ENCODE peak calls at places on chromosomes 12 and 14, in eight cellular contexts. P is IMR-90, Y is HL-60, G is uterus, F is esophagus muscularis mucosa, X is stomach, B is mucosa of descending colon, S is AG10803. I is an unnamed sample.

GRCh38 chr14:89540009-89540829 is 123.2 kb upstream of the FOXN3 start:
- DNase-seq in S (peak; percentile 15), G (no peak), X (no peak), P (peak; percentile 38), B (peak; percentile 25), F (peak; percentile 29), Y (no peak), I (no peak)

GRCh38 chr12:97177482-97177881 is 270.4 kb downstream of the NEDD1 start:
- DNase-seq in B (no peak), P (no peak), G (no peak), Y (no peak), F (no peak), S (no peak), X (no peak), I (no peak)

GRCh38 chr14:48665077-48665784 is 920.9 kb downstream of the RPS29 start:
- DNase-seq in X (no peak), G (no peak), F (no peak), P (peak; percentile 52), Y (no peak), S (no peak), B (no peak), I (no peak)

GRCh38 chr12:98591209-98591608 is 2.3 kb upstream of the SLC25A3 start:
- DNase-seq in S (peak; percentile 46), B (no peak), Y (peak; percentile 48), G (no peak), X (no peak), F (no peak), P (peak; percentile 32), I (no peak)

GRCh38 chr12:84910549-84911241 is 1.9 kb downstream of the SLC6A15 start:
- DNase-seq in S (peak; percentile 16), X (no peak), G (no peak), P (no peak), Y (no peak), F (no peak), B (no peak), I (no peak)

GRCh38 chr12:96237035-96237434 is 42.9 kb downstream of the ELK3 start:
- DNase-seq in S (peak; percentile 75), P (no peak), Y (no peak), X (no peak), F (no peak), G (no peak), B (no peak), I (no peak)

GRCh38 chr14:32028599-32028998 is 48.5 kb upstream of the ARHGAP5 start:
- DNase-seq in Y (peak; percentile 54), G (no peak), X (no peak), B (no peak), P (no peak), S (peak; percentile 41), F (no peak), I (no peak)

GRCh38 chr12:104249898-104250297 is 34.3 kb downstream of the TXNRD1 start:
- DNase-seq in X (no peak), B (no peak), G (no peak), Y (no peak), P (no peak), S (no peak), F (no peak), I (no peak)

GRCh38 chr12:34400423-34400881 is 378.2 kb downstream of the ALG10 start:
- DNase-seq in X (peak; percentile 15), F (no peak), P (no peak), S (no peak), Y (no peak), G (peak; percentile 4), B (no peak), I (no peak)

GRCh38 chr12:131912526-131913274 is 16.4 kb upstream of the PUS1 start:
- DNase-seq in P (peak; percentile 85), F (no peak), S (peak; percentile 80), G (peak; percentile 77), X (peak; percentile 56), Y (no peak), B (no peak), I (no peak)

GRCh38 chr14:73227812-73228781 is 9.2 kb upstream of the PAPLN start:
- DNase-seq in S (peak; percentile 79), F (no peak), B (no peak), G (peak; percentile 79), P (peak; percentile 95), Y (no peak), X (no peak), I (no peak)

GRCh38 chr12:51392556-51393237 is 1.5 kb upstream of the GALNT6 start:
- DNase-seq in P (no peak), S (peak; percentile 36), G (no peak), Y (no peak), X (no peak), F (no peak), B (peak; percentile 42), I (no peak)

GRCh38 chr12:51390457-51391046 is 654 bp downstream of the GALNT6 start:
- DNase-seq in P (no peak), Y (no peak), B (no peak), X (no peak), S (no peak), F (no peak), G (no peak), I (no peak)

GRCh38 chr12:51391047-51391837 is at the start of gene GALNT6:
- DNase-seq in X (peak; percentile 82), S (no peak), B (peak; percentile 83), Y (peak; percentile 75), G (no peak), F (no peak), P (no peak), I (no peak)

GRCh38 chr12:51395283-51396230 is 4.4 kb upstream of the GALNT6 start:
- DNase-seq in P (no peak), F (no peak), G (no peak), S (no peak), Y (no peak), B (no peak), X (no peak), I (no peak)

DNA sequence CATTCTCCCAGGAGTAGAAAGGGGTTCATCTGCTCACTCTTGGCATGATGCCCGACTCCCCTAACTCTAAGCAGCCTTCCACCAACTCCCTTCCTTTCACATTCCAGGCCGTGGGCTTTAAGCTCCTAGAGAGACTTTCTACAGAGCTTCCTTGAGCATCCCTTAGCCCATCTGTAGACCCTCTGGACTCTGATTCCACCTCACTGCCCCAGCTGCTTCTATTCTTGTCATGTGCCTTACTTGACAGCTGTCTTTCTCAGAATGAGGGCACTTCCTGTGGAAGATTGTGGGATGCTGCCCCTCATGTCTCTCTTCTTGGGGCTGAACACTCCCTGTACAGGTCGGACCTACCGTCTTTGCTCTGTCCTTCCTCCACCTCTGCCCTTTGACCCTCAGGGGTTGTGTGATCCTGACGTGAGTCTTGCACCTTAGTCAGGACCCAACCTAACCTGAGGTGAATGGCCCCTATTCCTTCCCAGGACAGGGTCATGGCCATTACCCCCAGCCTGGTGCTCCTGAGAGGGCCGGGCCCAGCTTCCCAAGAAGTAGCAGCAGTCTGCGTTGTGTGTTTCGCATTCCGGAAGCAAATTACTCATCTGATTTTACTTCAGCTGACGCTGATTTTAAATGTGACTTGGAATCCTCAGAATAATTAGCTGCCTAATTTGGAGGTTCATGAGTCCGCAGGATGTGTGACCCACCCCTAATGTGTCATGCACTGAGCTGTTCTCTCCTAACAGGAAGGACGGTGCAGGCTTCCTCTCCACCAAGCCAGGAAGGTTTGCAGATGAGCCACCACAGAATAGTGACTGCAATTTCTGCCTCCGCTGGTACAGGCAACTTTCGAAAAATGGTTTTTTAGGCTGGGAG is 2.7 kb upstream of the GALNT6 start:
- DNase-seq in B (no peak), X (no peak), Y (peak; percentile 63), S (peak; percentile 92), P (peak; percentile 96), G (no peak), F (no peak), I (no peak)
- H3K4me3 ChIP-seq in B (no peak overlapping the region), X (no peak overlapping the region), Y (no peak overlapping the region), S (no peak overlapping the region), P (no peak overlapping the region), G (no peak overlapping the region), F (no peak overlapping the region), I (no peak overlapping the region)

GRCh38 chr14:37021406-37021805 is 151.0 kb downstream of the SLC25A21 start:
- DNase-seq in S (no peak), G (no peak), Y (no peak), P (no peak), F (no peak), B (no peak), X (no peak), I (no peak)

GRCh38 chr14:37027188-37027824 is 145.1 kb downstream of the SLC25A21 start:
- DNase-seq in X (no peak), Y (peak; percentile 54), F (no peak), B (no peak), P (no peak), G (no peak), S (no peak), I (no peak)

GRCh38 chr14:37019488-37019887 is 152.9 kb downstream of the SLC25A21 start:
- DNase-seq in B (no peak), X (no peak), G (no peak), Y (peak; percentile 39), S (no peak), F (no peak), P (no peak), I (no peak)

GRCh38 chr14:37018571-37019240 is 153.7 kb downstream of the SLC25A21 start:
- DNase-seq in X (no peak), G (no peak), P (no peak), B (no peak), F (no peak), S (no peak), Y (no peak), I (no peak)

DNA sequence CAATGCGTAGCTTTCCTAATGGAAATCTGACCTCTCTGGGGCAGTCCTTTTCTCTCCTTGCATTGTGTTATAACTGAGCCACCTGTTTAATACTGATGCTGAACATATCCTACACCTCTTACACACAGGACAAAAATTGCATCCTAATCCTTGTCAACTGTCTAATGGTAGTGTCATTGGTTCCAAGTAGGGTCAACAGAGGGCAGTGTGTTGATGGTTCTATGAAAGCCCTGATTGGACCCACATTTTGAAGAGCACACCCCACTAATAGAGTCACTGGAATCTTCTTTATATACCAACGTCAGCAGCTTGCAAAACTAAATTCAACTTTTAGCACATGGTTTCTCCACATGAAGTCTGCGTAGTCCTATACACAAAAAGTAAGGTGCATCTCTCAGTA is 148.2 kb downstream of the SLC25A21 start:
- DNase-seq in Y (no peak), G (no peak), S (no peak), X (no peak), P (no peak), F (no peak), B (no peak), I (no peak)
- TF ChIP-seq CTCF in Y (no peak), G (no peak), S (no peak), X (no peak), P (no peak), F (no peak), B (no peak), I (peak; percentile 23)

GRCh38 chr12:30257614-30258013 is 438.1 kb downstream of the IPO8 start:
- DNase-seq in B (no peak), F (no peak), Y (no peak), G (no peak), S (no peak), X (no peak), P (no peak), I (no peak)
- H3K4me3 ChIP-seq in B (no peak overlapping the region), F (no peak overlapping the region), Y (no peak overlapping the region), G (no peak overlapping the region), S (no peak overlapping the region), X (no peak overlapping the region), P (no peak overlapping the region), I (no peak overlapping the region)

DNA sequence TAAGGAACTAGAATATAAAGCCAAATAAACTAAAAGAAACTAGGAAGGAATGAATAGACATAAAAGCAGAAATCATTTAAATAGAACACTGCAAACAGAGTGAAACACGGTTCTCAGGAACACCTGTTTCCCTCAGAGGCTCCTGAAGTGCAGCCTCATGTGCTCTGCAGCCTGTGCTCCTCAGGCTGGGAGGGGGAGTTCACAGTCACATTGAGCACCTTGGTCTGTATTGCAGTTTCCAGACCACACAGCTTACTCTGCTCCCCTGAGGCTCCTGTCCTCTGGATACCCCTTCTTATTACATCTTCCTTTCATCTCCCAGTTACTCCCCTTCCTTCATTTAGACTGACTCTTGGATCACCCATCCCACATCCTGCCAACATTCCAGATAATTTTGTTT is 49.7 kb upstream of the DCD start:
- DNase-seq in S (no peak), P (no peak), X (no peak), Y (no peak), G (no peak), B (no peak), F (no peak), I (no peak)
- TF ChIP-seq CTCF in S (no peak), P (no peak), X (no peak), Y (no peak), G (no peak), B (no peak), F (no peak), I (no peak)